ENCODE peak calls at places on chromosomes 16 and 17, in eight cellular contexts. C, H, V, G, T, W, M and Z are unnamed samples.

GRCh38 chr17:27585792-27586191 is 45.2 kb upstream of the LGALS9 start:
- DNase-seq in H (no peak), C (no peak), M (no peak), T (no peak), V (no peak), G (no peak), W (no peak), Z (no peak)

GRCh38 chr17:79808763-79809529 is 12.1 kb upstream of the CBX8 start:
- DNase-seq in H (no peak), G (no peak), T (no peak), V (no peak), W (peak; percentile 60), M (peak; percentile 45), C (no peak), Z (no peak)

GRCh38 chr16:81530296-81530721 is 85.7 kb downstream of the CMIP start:
- DNase-seq in C (no peak), V (no peak), T (no peak), W (no peak), G (no peak), H (no peak), M (no peak), Z (no peak)

GRCh38 chr17:61416540-61417363 is 17.1 kb downstream of the TBX2 start:
- DNase-seq in G (peak; percentile 91), T (peak; percentile 90), M (peak; percentile 77), H (peak; percentile 98), V (peak; percentile 89), C (peak; percentile 94), W (peak; percentile 90), Z (peak; percentile 83)

GRCh38 chr17:41340934-41341861 is 9.4 kb downstream of the KRT33A start:
- DNase-seq in V (no peak), W (no peak), H (no peak), M (peak; percentile 77), G (no peak), T (no peak), C (no peak), Z (no peak)

GRCh38 chr17:2780256-2780655 is 16.0 kb upstream of the RAP1GAP2 start:
- DNase-seq in V (no peak), T (no peak), H (no peak), W (no peak), M (no peak), C (no peak), G (no peak), Z (no peak)

GRCh38 chr16:82924075-82924854 is 297.5 kb downstream of the CDH13 start:
- DNase-seq in C (no peak), G (no peak), W (no peak), H (peak; percentile 3), M (no peak), V (no peak), T (no peak), Z (no peak)

GRCh38 chr17:29621751-29622194 is 939 bp downstream of the CORO6 start:
- DNase-seq in M (no peak), H (no peak), W (peak; percentile 42), G (no peak), T (no peak), C (no peak), V (no peak), Z (no peak)

DNA sequence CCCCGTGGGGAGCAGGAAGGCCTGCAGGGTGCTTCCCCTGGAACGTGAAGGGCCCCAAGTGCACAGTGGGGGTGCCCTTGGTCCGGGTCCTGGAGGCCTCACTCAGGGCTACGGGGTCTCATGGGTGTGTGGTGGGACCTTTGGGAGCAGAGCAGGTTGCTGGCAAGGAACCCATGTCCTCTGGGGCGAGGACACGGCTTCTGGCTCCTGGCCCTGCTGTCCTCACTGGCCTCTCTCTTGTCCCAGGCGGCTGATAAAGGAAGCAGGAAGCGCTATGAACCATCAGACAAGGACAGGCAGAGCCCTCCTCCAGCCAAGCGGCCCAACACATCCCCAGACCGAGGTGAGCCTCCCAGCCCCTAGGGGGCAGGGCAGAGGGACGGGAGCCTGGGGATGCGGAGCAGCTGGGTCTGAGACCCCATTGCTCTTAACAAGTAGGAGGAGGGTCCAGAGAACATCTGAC is 9.8 kb upstream of the IL17C start:
- DNase-seq in M (no peak), T (peak; percentile 75), G (no peak), H (peak; percentile 52), W (no peak), V (peak; percentile 71), C (no peak), Z (no peak)
- TF ChIP-seq CTCF in M (peak; percentile 37), T (peak; percentile 70), G (peak; percentile 46), H (peak; percentile 31), W (peak; percentile 49), V (peak; percentile 68), C (no peak), Z (peak; percentile 31)

DNA sequence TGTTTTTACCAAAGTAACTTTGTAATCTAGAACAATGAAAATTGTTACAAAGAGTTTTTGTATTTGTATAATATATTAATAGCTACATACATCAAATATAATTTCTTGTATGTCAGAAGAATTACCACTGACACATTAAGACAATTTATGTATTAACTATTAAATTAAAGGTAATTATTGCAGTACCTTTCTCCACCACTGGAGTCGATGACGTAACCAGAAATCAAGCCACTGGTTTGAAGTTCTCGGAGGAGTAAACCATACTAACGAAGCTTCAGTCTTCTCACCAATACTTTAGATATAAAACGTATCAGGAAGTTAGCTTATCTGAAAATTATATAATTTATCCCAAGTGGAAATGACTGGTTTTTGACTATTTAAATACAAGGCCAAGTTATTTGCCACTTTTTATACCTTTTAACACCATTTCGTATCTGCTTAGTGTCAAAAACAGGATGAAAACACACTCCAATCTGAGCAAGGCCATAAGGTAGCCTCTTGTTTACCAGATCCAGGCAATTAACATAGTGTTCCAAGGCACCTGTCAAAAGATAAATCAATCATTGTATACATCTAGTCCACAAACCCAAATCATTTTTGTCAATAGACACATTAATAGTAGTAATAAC is 4.3 kb downstream of the POLG2 start:
- DNase-seq in M (peak; percentile 18), V (no peak), T (no peak), G (no peak), H (peak; percentile 52), C (no peak), W (peak; percentile 38), Z (no peak)
- TF ChIP-seq CTCF in M (peak; percentile 74), V (peak; percentile 51), T (peak; percentile 41), G (peak; percentile 50), H (peak; percentile 18), C (peak; percentile 57), W (peak; percentile 49), Z (no peak)

GRCh38 chr16:68972720-68973119 is 129.4 kb downstream of the TANGO6 start:
- DNase-seq in V (no peak), G (no peak), C (no peak), T (peak; percentile 8), W (peak; percentile 79), H (peak; percentile 80), M (no peak), Z (no peak)
- TF ChIP-seq CTCF in V (peak; percentile 31), G (peak; percentile 18), C (no peak), T (peak; percentile 36), W (peak; percentile 75), H (peak; percentile 62), M (no peak), Z (no peak)

GRCh38 chr17:81254955-81255717 is 16.0 kb downstream of the NDUFAF8 start:
- DNase-seq in G (peak; percentile 53), C (no peak), M (no peak), V (peak; percentile 84), H (peak; percentile 93), T (peak; percentile 84), W (peak; percentile 85), Z (no peak)
- TF ChIP-seq CTCF in G (peak; percentile 59), C (peak; percentile 36), M (no peak), V (peak; percentile 73), H (peak; percentile 77), T (peak; percentile 71), W (peak; percentile 70), Z (peak; percentile 20)

GRCh38 chr17:72145972-72146755 is 25.3 kb downstream of the SOX9 start:
- DNase-seq in V (no peak), H (peak; percentile 55), W (no peak), G (no peak), M (no peak), T (no peak), C (no peak), Z (no peak)
- TF ChIP-seq CTCF in V (no peak), H (no peak), W (no peak), G (no peak), M (no peak), T (no peak), C (no peak), Z (no peak)

GRCh38 chr16:73616186-73616585 is 568.3 kb upstream of the ZFHX3 start:
- DNase-seq in G (no peak), M (no peak), H (no peak), W (no peak), C (no peak), T (no peak), V (no peak), Z (no peak)
- TF ChIP-seq CTCF in G (no peak), M (no peak), H (no peak), W (no peak), C (no peak), T (no peak), V (no peak), Z (no peak)

GRCh38 chr16:61937646-61938045 is 98.6 kb downstream of the CDH8 start:
- DNase-seq in M (no peak), V (no peak), C (no peak), G (no peak), H (no peak), W (no peak), T (no peak), Z (no peak)

GRCh38 chr16:61934591-61934990 is 101.6 kb downstream of the CDH8 start:
- DNase-seq in G (no peak), H (no peak), W (no peak), V (no peak), M (no peak), C (no peak), T (no peak), Z (no peak)

GRCh38 chr16:61936522-61936921 is 99.7 kb downstream of the CDH8 start:
- DNase-seq in G (no peak), H (no peak), W (no peak), V (no peak), T (no peak), M (no peak), C (no peak), Z (no peak)
- TF ChIP-seq CTCF in G (peak; percentile 68), H (peak; percentile 31), W (peak; percentile 14), V (peak; percentile 12), T (peak; percentile 27), M (no peak), C (no peak), Z (no peak)